ENCODE peak calls at places on chromosomes 3 and 15, in five cellular contexts. One of them, this sample, is unnamed.

GRCh38 chr3:32706348-32707025 is 21.5 kb downstream of the CNOT10 start:
- DNase-seq in K562: no peak
- DNase-seq in endothelial cell of umbilical vein: no peak
- DNase-seq in HepG2: no peak
- DNase-seq in A549: no peak
- DNase-seq in this sample: no peak

GRCh38 chr3:27357665-27358258 is 11.4 kb downstream of the NEK10 start:
- DNase-seq in A549: peak
- DNase-seq in HepG2: peak
- DNase-seq in K562: peak
- DNase-seq in endothelial cell of umbilical vein: peak
- DNase-seq in this sample: peak

GRCh38 chr15:92005154-92005553 is 151.6 kb downstream of the SLCO3A1 start:
- DNase-seq in K562: no peak
- DNase-seq in A549: no peak
- DNase-seq in HepG2: no peak
- DNase-seq in endothelial cell of umbilical vein: no peak
- DNase-seq in this sample: no peak

GRCh38 chr15:59687831-59688230 is 1.3 kb downstream of the BNIP2 start:
- DNase-seq in A549: no peak
- DNase-seq in K562: no peak
- DNase-seq in endothelial cell of umbilical vein: peak
- DNase-seq in HepG2: peak
- DNase-seq in this sample: peak

GRCh38 chr3:53147161-53147902 is 13.7 kb upstream of the PRKCD start:
- DNase-seq in A549: no peak
- DNase-seq in endothelial cell of umbilical vein: no peak
- DNase-seq in HepG2: no peak
- DNase-seq in K562: no peak
- DNase-seq in this sample: no peak

GRCh38 chr3:86410587-86410986 is 580.4 kb downstream of the VGLL3 start:
- DNase-seq in A549: no peak
- DNase-seq in HepG2: no peak
- DNase-seq in endothelial cell of umbilical vein: no peak
- DNase-seq in K562: no peak
- DNase-seq in this sample: no peak

GRCh38 chr15:48861813-48862431 is 16.0 kb upstream of the EID1 start:
- DNase-seq in A549: peak
- DNase-seq in endothelial cell of umbilical vein: peak
- DNase-seq in HepG2: peak
- DNase-seq in K562: peak
- DNase-seq in this sample: peak

GRCh38 chr15:28942046-28942445 is 56.3 kb downstream of the APBA2 start:
- DNase-seq in endothelial cell of umbilical vein: no peak
- DNase-seq in K562: no peak
- DNase-seq in HepG2: no peak
- DNase-seq in A549: no peak
- DNase-seq in this sample: peak

GRCh38 chr15:31347067-31347975 is 20.7 kb downstream of the KLF13 start:
- DNase-seq in endothelial cell of umbilical vein: no peak
- DNase-seq in HepG2: no peak
- DNase-seq in A549: no peak
- DNase-seq in K562: no peak
- DNase-seq in this sample: no peak

DNA sequence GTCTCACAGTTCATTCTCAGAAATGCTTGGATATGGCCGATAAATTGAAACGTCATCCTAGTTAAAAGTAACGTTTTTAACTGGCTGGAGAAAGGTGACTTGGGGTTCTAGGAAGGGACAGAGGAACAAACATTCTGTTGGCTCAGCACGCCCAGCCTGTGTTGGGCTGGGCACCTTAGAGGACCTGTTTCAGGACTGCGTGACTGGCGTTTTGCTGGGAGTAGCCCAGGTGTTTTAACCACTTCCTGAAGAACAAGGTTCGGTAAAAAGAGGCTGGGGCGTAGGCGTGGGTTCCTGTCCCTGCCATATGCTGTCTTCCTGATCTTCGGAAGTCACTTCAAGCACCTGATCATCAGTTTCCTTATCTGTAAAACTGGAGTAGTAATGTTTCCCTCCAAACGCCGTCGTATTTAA is 1.1 kb upstream of the TLNRD1 start:
- DNase-seq in HepG2: no peak
- DNase-seq in K562: peak
- DNase-seq in A549: no peak
- DNase-seq in endothelial cell of umbilical vein: no peak
- DNase-seq in this sample: peak
- TF ChIP-seq MYC in HepG2: no peak
- TF ChIP-seq MYC in K562: no peak
- TF ChIP-seq MYC in A549: no peak
- TF ChIP-seq MYC in endothelial cell of umbilical vein: no peak
- TF ChIP-seq MYC in this sample: no peak

DNA sequence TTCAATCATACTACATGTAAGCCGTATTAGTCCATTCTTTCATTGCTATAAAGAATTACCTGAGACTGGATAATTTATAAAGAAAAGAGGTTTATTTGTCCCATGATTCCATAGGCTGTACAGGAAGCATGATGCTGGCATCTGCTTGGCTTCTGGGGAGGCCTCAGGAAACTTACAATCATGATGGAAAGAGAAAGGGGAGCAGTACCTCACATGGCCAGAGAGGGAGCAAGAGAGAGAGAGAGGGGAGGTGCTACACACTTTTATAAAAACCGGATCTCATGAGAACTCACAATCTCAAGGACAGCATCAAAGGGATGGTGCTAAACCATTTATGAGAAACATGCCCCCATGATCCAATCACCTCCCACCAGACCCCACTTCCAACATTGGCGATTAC is 14.3 kb upstream of the CLASP2 start:
- DNase-seq in K562: no peak
- DNase-seq in HepG2: peak
- DNase-seq in endothelial cell of umbilical vein: no peak
- DNase-seq in A549: no peak
- DNase-seq in this sample: peak
- TF ChIP-seq CTCF in K562: peak
- TF ChIP-seq CTCF in HepG2: peak
- TF ChIP-seq CTCF in endothelial cell of umbilical vein: peak
- TF ChIP-seq CTCF in A549: no peak
- TF ChIP-seq CTCF in this sample: peak

DNA sequence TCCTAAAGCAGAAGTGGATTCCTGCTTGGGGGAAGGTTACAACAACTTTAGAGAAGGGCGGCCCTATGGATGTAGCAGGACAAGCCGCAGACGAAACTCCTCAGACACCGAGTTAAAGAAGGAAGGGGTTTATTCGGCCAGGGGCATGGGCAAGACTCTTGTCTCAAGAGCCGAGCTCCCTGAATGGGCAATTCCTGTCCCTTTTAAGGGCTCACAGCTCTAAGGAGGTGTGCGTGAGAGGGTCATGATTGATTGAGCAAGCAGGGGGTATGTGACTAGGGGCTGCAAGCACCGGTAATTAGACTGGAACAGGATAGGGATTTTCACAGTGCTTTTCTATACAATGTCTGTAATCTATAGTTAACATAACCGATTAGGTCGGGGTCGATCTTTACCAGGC is 879 bp upstream of the PDHB start:
- DNase-seq in endothelial cell of umbilical vein: no peak
- DNase-seq in HepG2: no peak
- DNase-seq in K562: no peak
- DNase-seq in A549: no peak
- DNase-seq in this sample: no peak
- TF ChIP-seq POLR2A in endothelial cell of umbilical vein: no peak
- TF ChIP-seq POLR2A in HepG2: no peak
- TF ChIP-seq POLR2A in K562: no peak
- TF ChIP-seq POLR2A in A549: no peak
- TF ChIP-seq POLR2A in this sample: no peak

GRCh38 chr3:136343873-136344281 is 93.7 kb downstream of the PCCB start:
- DNase-seq in K562: peak
- DNase-seq in A549: peak
- DNase-seq in endothelial cell of umbilical vein: peak
- DNase-seq in HepG2: peak
- DNase-seq in this sample: no peak
- TF ChIP-seq MYC in K562: no peak
- TF ChIP-seq MYC in A549: no peak
- TF ChIP-seq MYC in endothelial cell of umbilical vein: no peak
- TF ChIP-seq MYC in HepG2: no peak
- TF ChIP-seq MYC in this sample: no peak

GRCh38 chr15:52076889-52077781 is 35.4 kb downstream of the BCL2L10 start:
- DNase-seq in K562: no peak
- DNase-seq in A549: peak
- DNase-seq in endothelial cell of umbilical vein: peak
- DNase-seq in HepG2: peak
- DNase-seq in this sample: peak
- TF ChIP-seq CTCF in K562: peak
- TF ChIP-seq CTCF in A549: no peak
- TF ChIP-seq CTCF in endothelial cell of umbilical vein: no peak
- TF ChIP-seq CTCF in HepG2: peak
- TF ChIP-seq CTCF in this sample: peak

DNA sequence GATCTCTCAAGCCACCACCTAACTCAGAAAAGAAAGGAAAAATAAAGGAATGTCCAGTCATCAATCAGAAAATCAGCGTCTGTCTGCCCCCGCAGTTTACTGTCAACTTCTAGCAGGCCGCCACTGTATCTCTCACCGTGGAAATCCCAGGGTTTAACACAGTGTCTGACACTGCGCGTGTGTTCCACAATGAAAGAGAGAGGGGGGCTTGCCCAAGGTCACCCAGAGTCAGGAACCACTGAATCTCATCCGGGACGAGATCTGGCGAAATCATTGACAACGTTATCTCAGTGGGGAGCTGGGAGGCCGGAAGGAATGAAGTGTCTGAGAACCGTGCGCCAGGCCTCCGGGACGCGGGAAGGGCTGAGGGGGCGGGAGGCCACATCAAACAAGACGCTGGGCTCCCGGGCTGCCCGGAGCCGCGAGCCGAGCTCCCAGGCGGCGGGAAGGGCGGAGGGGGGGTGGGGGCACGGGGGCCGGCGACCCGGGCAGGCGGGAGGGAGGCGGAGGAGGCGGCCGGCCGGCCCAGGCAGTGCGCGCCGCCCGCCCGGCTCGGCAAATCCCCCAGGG is 2.2 kb upstream of the HES1 start:
- DNase-seq in A549: no peak
- DNase-seq in HepG2: peak
- DNase-seq in endothelial cell of umbilical vein: peak
- DNase-seq in K562: peak
- DNase-seq in this sample: peak
- TF ChIP-seq POLR2A in A549: no peak
- TF ChIP-seq POLR2A in HepG2: peak
- TF ChIP-seq POLR2A in endothelial cell of umbilical vein: peak
- TF ChIP-seq POLR2A in K562: peak
- TF ChIP-seq POLR2A in this sample: no peak

GRCh38 chr3:121431717-121432517 is 113.9 kb downstream of the POLQ start:
- DNase-seq in endothelial cell of umbilical vein: peak
- DNase-seq in A549: no peak
- DNase-seq in K562: no peak
- DNase-seq in HepG2: peak
- DNase-seq in this sample: peak
- TF ChIP-seq MYC in endothelial cell of umbilical vein: no peak
- TF ChIP-seq MYC in A549: no peak
- TF ChIP-seq MYC in K562: no peak
- TF ChIP-seq MYC in HepG2: no peak
- TF ChIP-seq MYC in this sample: no peak

GRCh38 chr3:69791919-69792399 is 52.7 kb downstream of the MITF start:
- DNase-seq in HepG2: no peak
- DNase-seq in K562: peak
- DNase-seq in endothelial cell of umbilical vein: peak
- DNase-seq in A549: no peak
- DNase-seq in this sample: peak
- TF ChIP-seq CTCF in HepG2: no peak
- TF ChIP-seq CTCF in K562: peak
- TF ChIP-seq CTCF in endothelial cell of umbilical vein: peak
- TF ChIP-seq CTCF in A549: peak
- TF ChIP-seq CTCF in this sample: no peak

DNA sequence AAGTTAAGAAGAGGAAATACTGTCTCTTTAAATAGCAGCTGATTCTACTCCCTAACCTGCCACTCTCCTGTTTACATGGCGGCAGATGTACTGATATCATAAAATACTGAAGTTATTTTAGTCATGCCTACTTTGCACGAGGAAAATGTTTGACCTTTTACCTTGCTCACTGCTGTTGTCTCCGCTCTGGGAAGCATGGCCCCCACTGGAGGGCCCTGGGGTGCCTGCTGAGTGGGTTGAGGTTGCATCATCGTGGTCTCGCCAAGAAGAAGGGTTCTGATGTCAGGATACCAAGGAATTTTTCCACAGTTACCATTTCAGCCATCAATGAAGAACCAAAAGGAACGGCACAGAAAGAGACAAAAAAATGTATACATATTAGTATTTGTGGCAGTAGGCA is 16.7 kb downstream of the MEIS2 start:
- DNase-seq in HepG2: no peak
- DNase-seq in A549: no peak
- DNase-seq in K562: no peak
- DNase-seq in endothelial cell of umbilical vein: no peak
- DNase-seq in this sample: no peak
- TF ChIP-seq POLR2A in HepG2: no peak
- TF ChIP-seq POLR2A in A549: no peak
- TF ChIP-seq POLR2A in K562: no peak
- TF ChIP-seq POLR2A in endothelial cell of umbilical vein: no peak
- TF ChIP-seq POLR2A in this sample: no peak